ENCODE peak calls at places on chromosomes 2 and 18, in six cellular contexts. One of them, this sample, is unnamed.

GRCh38 chr2:33510589-33510968 is 34.1 kb downstream of the RASGRP3 start:
- DNase-seq in IMR-90: peak; percentile 81
- DNase-seq in trophoblast cell: no peak
- DNase-seq in neuronal stem cell: no peak
- DNase-seq in H1: no peak
- DNase-seq in mesenchymal stem cell: peak; percentile 84
- DNase-seq in this sample: no peak

GRCh38 chr2:3242747-3243369 is 134.8 kb downstream of the EIPR1 start:
- DNase-seq in IMR-90: peak; percentile 27
- DNase-seq in trophoblast cell: no peak
- DNase-seq in neuronal stem cell: no peak
- DNase-seq in H1: no peak
- DNase-seq in mesenchymal stem cell: no peak
- DNase-seq in this sample: no peak

GRCh38 chr2:12636837-12637581 is 79.7 kb upstream of the TRIB2 start:
- DNase-seq in IMR-90: peak; percentile 42
- DNase-seq in trophoblast cell: no peak
- DNase-seq in neuronal stem cell: no peak
- DNase-seq in H1: no peak
- DNase-seq in mesenchymal stem cell: peak; percentile 66
- DNase-seq in this sample: no peak

GRCh38 chr2:50746526-50746925 is 285.4 kb downstream of the NRXN1 start:
- DNase-seq in IMR-90: peak; percentile 27
- DNase-seq in trophoblast cell: no peak
- DNase-seq in neuronal stem cell: no peak
- DNase-seq in H1: peak; percentile 64
- DNase-seq in mesenchymal stem cell: peak; percentile 33
- DNase-seq in this sample: peak; percentile 44

GRCh38 chr18:76686737-76687231 is 135.6 kb upstream of the ZNF236 start:
- DNase-seq in IMR-90: peak; percentile 57
- DNase-seq in trophoblast cell: peak; percentile 8
- DNase-seq in neuronal stem cell: peak; percentile 42
- DNase-seq in H1: peak; percentile 67
- DNase-seq in mesenchymal stem cell: peak; percentile 67
- DNase-seq in this sample: peak; percentile 59

GRCh38 chr2:224819075-224819474 is 102.9 kb upstream of the CCDC195 start:
- DNase-seq in IMR-90: peak; percentile 25
- DNase-seq in trophoblast cell: no peak
- DNase-seq in neuronal stem cell: no peak
- DNase-seq in H1: no peak
- DNase-seq in mesenchymal stem cell: no peak
- DNase-seq in this sample: no peak

GRCh38 chr2:156541229-156541628 is 105.0 kb downstream of the GPD2 start:
- DNase-seq in IMR-90: no peak
- DNase-seq in trophoblast cell: no peak
- DNase-seq in neuronal stem cell: no peak
- DNase-seq in H1: no peak
- DNase-seq in mesenchymal stem cell: no peak
- DNase-seq in this sample: no peak

GRCh38 chr18:79956276-79956675 is 4.8 kb upstream of the SLC66A2 start:
- DNase-seq in IMR-90: no peak
- DNase-seq in trophoblast cell: no peak
- DNase-seq in neuronal stem cell: no peak
- DNase-seq in H1: no peak
- DNase-seq in mesenchymal stem cell: no peak
- DNase-seq in this sample: no peak

GRCh38 chr2:184554736-184555135 is 43.6 kb upstream of the ZNF804A start:
- DNase-seq in IMR-90: peak; percentile 10
- DNase-seq in trophoblast cell: no peak
- DNase-seq in neuronal stem cell: no peak
- DNase-seq in H1: no peak
- DNase-seq in mesenchymal stem cell: peak; percentile 35
- DNase-seq in this sample: no peak

GRCh38 chr2:144412727-144413126 is 107.2 kb downstream of the ZEB2 start:
- DNase-seq in IMR-90: no peak
- DNase-seq in trophoblast cell: no peak
- DNase-seq in neuronal stem cell: no peak
- DNase-seq in H1: no peak
- DNase-seq in mesenchymal stem cell: no peak
- DNase-seq in this sample: no peak

GRCh38 chr2:189057316-189057715 is 83.1 kb downstream of the COL3A1 start:
- DNase-seq in IMR-90: no peak
- DNase-seq in trophoblast cell: no peak
- DNase-seq in neuronal stem cell: no peak
- DNase-seq in H1: no peak
- DNase-seq in mesenchymal stem cell: no peak
- DNase-seq in this sample: no peak

GRCh38 chr2:99569393-99569792 is 79.6 kb upstream of the REV1 start:
- DNase-seq in IMR-90: no peak
- DNase-seq in trophoblast cell: no peak
- DNase-seq in neuronal stem cell: no peak
- DNase-seq in H1: no peak
- DNase-seq in mesenchymal stem cell: no peak
- DNase-seq in this sample: no peak

GRCh38 chr2:197740200-197740599 is 35.0 kb downstream of the MARS2 start:
- DNase-seq in IMR-90: no peak
- DNase-seq in trophoblast cell: no peak
- DNase-seq in neuronal stem cell: no peak
- DNase-seq in H1: no peak
- DNase-seq in mesenchymal stem cell: no peak
- DNase-seq in this sample: no peak

GRCh38 chr2:46311651-46312223 is 14.5 kb downstream of the EPAS1 start:
- DNase-seq in IMR-90: no peak
- DNase-seq in trophoblast cell: no peak
- DNase-seq in neuronal stem cell: no peak
- DNase-seq in H1: no peak
- DNase-seq in mesenchymal stem cell: no peak
- DNase-seq in this sample: no peak

GRCh38 chr2:133674433-133675331 is 106.4 kb upstream of the NCKAP5 start:
- DNase-seq in IMR-90: peak; percentile 90
- DNase-seq in trophoblast cell: peak; percentile 40
- DNase-seq in neuronal stem cell: peak; percentile 21
- DNase-seq in H1: peak; percentile 46
- DNase-seq in mesenchymal stem cell: peak; percentile 76
- DNase-seq in this sample: peak; percentile 43

GRCh38 chr2:33395660-33396249 is 80.7 kb upstream of the RASGRP3 start:
- DNase-seq in IMR-90: peak; percentile 59
- DNase-seq in trophoblast cell: peak; percentile 64
- DNase-seq in neuronal stem cell: no peak
- DNase-seq in H1: peak; percentile 64
- DNase-seq in mesenchymal stem cell: peak; percentile 62
- DNase-seq in this sample: no peak

GRCh38 chr18:22667616-22668422 is 250.1 kb upstream of the CTAGE1 start:
- DNase-seq in IMR-90: peak; percentile 99
- DNase-seq in trophoblast cell: no peak
- DNase-seq in neuronal stem cell: no peak
- DNase-seq in H1: no peak
- DNase-seq in mesenchymal stem cell: peak; percentile 85
- DNase-seq in this sample: no peak

GRCh38 chr2:21095178-21095577 is 28.6 kb upstream of the TDRD15 start:
- DNase-seq in IMR-90: no peak
- DNase-seq in trophoblast cell: no peak
- DNase-seq in neuronal stem cell: no peak
- DNase-seq in H1: no peak
- DNase-seq in mesenchymal stem cell: no peak
- DNase-seq in this sample: no peak

GRCh38 chr2:123061534-123061933 is 963.6 kb upstream of the CNTNAP5 start:
- DNase-seq in IMR-90: no peak
- DNase-seq in trophoblast cell: no peak
- DNase-seq in neuronal stem cell: peak; percentile 69
- DNase-seq in H1: no peak
- DNase-seq in mesenchymal stem cell: no peak
- DNase-seq in this sample: no peak

GRCh38 chr18:54284967-54285785 is 15.9 kb downstream of the POLI start:
- DNase-seq in IMR-90: peak; percentile 75
- DNase-seq in trophoblast cell: peak; percentile 44
- DNase-seq in neuronal stem cell: no peak
- DNase-seq in H1: no peak
- DNase-seq in mesenchymal stem cell: peak; percentile 74
- DNase-seq in this sample: no peak

GRCh38 chr2:240319855-240320560 is 115.5 kb upstream of the GPC1 start:
- DNase-seq in IMR-90: peak; percentile 97
- DNase-seq in trophoblast cell: no peak
- DNase-seq in neuronal stem cell: no peak
- DNase-seq in H1: no peak
- DNase-seq in mesenchymal stem cell: peak; percentile 76
- DNase-seq in this sample: no peak
- H3K14ac ChIP-seq in IMR-90: peak overlapping the region; percentile 47
- H3K14ac ChIP-seq in trophoblast cell: no peak overlapping the region
- H3K14ac ChIP-seq in neuronal stem cell: peak overlapping the region; percentile 57
- H3K14ac ChIP-seq in H1: no peak overlapping the region
- H3K14ac ChIP-seq in mesenchymal stem cell: peak overlapping the region; percentile 11
- H3K14ac ChIP-seq in this sample: peak overlapping the region; percentile 44

DNA sequence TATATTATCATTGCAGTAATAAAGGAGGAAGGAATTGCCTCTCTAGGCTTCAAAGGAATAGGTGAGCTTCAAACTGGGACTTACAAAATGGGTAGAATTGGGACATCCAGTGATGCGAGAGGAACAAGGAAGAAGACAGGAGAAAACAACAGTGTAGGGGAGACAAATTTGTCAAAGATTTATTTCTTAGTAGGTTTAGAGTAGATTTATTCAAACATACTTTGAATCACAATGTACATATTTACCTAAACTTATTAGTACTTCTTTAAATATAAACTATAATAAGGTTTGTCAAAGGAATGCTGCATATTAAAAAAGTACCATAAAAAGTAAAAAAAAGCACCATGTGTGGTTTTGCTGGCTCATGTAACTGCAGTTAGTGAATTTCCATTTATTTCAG is 161.4 kb upstream of the CDH2 start:
- DNase-seq in IMR-90: no peak
- DNase-seq in trophoblast cell: no peak
- DNase-seq in neuronal stem cell: no peak
- DNase-seq in H1: no peak
- DNase-seq in mesenchymal stem cell: no peak
- DNase-seq in this sample: no peak
- H3K14ac ChIP-seq in IMR-90: no peak overlapping the region
- H3K14ac ChIP-seq in trophoblast cell: no peak overlapping the region
- H3K14ac ChIP-seq in neuronal stem cell: no peak overlapping the region
- H3K14ac ChIP-seq in H1: no peak overlapping the region
- H3K14ac ChIP-seq in mesenchymal stem cell: no peak overlapping the region
- H3K14ac ChIP-seq in this sample: no peak overlapping the region

GRCh38 chr2:238887616-238888015 is 39.7 kb downstream of the TWIST2 start:
- DNase-seq in IMR-90: no peak
- DNase-seq in trophoblast cell: no peak
- DNase-seq in neuronal stem cell: no peak
- DNase-seq in H1: no peak
- DNase-seq in mesenchymal stem cell: no peak
- DNase-seq in this sample: no peak
- H3K14ac ChIP-seq in IMR-90: no peak overlapping the region
- H3K14ac ChIP-seq in trophoblast cell: no peak overlapping the region
- H3K14ac ChIP-seq in neuronal stem cell: no peak overlapping the region
- H3K14ac ChIP-seq in H1: no peak overlapping the region
- H3K14ac ChIP-seq in mesenchymal stem cell: no peak overlapping the region
- H3K14ac ChIP-seq in this sample: no peak overlapping the region

GRCh38 chr2:204174034-204174433 is 237.5 kb downstream of the ICOS start:
- DNase-seq in IMR-90: no peak
- DNase-seq in trophoblast cell: no peak
- DNase-seq in neuronal stem cell: no peak
- DNase-seq in H1: no peak
- DNase-seq in mesenchymal stem cell: no peak
- DNase-seq in this sample: no peak
- H3K14ac ChIP-seq in IMR-90: no peak overlapping the region
- H3K14ac ChIP-seq in trophoblast cell: no peak overlapping the region
- H3K14ac ChIP-seq in neuronal stem cell: no peak overlapping the region
- H3K14ac ChIP-seq in H1: no peak overlapping the region
- H3K14ac ChIP-seq in mesenchymal stem cell: no peak overlapping the region
- H3K14ac ChIP-seq in this sample: no peak overlapping the region

GRCh38 chr2:98441706-98442450 is 2.8 kb upstream of the INPP4A start:
- DNase-seq in IMR-90: no peak
- DNase-seq in trophoblast cell: no peak
- DNase-seq in neuronal stem cell: no peak
- DNase-seq in H1: no peak
- DNase-seq in mesenchymal stem cell: no peak
- DNase-seq in this sample: no peak
- H3K14ac ChIP-seq in IMR-90: no peak overlapping the region
- H3K14ac ChIP-seq in trophoblast cell: no peak overlapping the region
- H3K14ac ChIP-seq in neuronal stem cell: no peak overlapping the region
- H3K14ac ChIP-seq in H1: no peak overlapping the region
- H3K14ac ChIP-seq in mesenchymal stem cell: no peak overlapping the region
- H3K14ac ChIP-seq in this sample: no peak overlapping the region

GRCh38 chr18:3948958-3949357 is 499.0 kb downstream of the TGIF1 start:
- DNase-seq in IMR-90: no peak
- DNase-seq in trophoblast cell: no peak
- DNase-seq in neuronal stem cell: no peak
- DNase-seq in H1: no peak
- DNase-seq in mesenchymal stem cell: no peak
- DNase-seq in this sample: no peak
- H3K14ac ChIP-seq in IMR-90: no peak overlapping the region
- H3K14ac ChIP-seq in trophoblast cell: no peak overlapping the region
- H3K14ac ChIP-seq in neuronal stem cell: no peak overlapping the region
- H3K14ac ChIP-seq in H1: no peak overlapping the region
- H3K14ac ChIP-seq in mesenchymal stem cell: no peak overlapping the region
- H3K14ac ChIP-seq in this sample: no peak overlapping the region

DNA sequence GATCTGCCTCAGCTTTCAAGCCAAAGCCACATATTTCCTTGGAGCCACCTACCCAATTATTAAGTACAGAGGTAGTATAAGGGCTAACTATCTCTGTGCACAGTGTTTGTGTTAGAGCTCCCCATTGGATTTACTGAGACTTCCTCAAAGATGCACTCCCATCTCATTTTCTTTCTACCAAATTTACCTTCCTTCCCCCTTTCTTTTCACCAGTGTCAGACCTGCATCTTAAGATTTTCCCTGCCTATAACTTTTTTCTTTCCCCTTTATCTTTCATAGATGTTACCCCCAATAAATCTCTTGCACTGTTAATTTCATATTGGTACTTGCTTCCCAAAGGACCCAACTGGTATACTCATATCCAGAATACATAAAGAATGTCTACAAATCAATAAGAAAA is 5.9 kb upstream of the REL start:
- DNase-seq in IMR-90: no peak
- DNase-seq in trophoblast cell: no peak
- DNase-seq in neuronal stem cell: no peak
- DNase-seq in H1: no peak
- DNase-seq in mesenchymal stem cell: no peak
- DNase-seq in this sample: no peak
- H3K14ac ChIP-seq in IMR-90: no peak overlapping the region
- H3K14ac ChIP-seq in trophoblast cell: no peak overlapping the region
- H3K14ac ChIP-seq in neuronal stem cell: no peak overlapping the region
- H3K14ac ChIP-seq in H1: no peak overlapping the region
- H3K14ac ChIP-seq in mesenchymal stem cell: no peak overlapping the region
- H3K14ac ChIP-seq in this sample: no peak overlapping the region

DNA sequence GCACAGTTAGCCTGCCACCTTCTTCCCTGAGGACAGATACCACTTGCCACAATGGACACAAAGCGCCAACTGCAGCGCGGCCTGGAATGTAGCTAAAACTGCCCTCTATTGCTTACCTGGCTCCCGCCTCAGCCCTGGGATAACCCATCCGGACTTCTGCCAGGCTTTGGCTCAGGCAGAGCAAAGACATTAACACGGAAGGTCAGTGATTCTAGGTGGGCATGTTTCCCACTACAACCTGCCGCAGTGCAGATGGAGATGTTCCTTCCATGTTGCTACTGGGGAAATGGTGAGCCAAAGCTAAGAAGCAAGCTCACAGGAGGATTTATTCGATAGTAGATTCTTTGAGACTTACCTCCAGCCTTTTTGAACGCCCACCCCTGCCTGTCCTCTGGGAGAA is 74.8 kb downstream of the XDH start:
- DNase-seq in IMR-90: no peak
- DNase-seq in trophoblast cell: no peak
- DNase-seq in neuronal stem cell: no peak
- DNase-seq in H1: no peak
- DNase-seq in mesenchymal stem cell: no peak
- DNase-seq in this sample: no peak
- H3K14ac ChIP-seq in IMR-90: no peak overlapping the region
- H3K14ac ChIP-seq in trophoblast cell: no peak overlapping the region
- H3K14ac ChIP-seq in neuronal stem cell: no peak overlapping the region
- H3K14ac ChIP-seq in H1: no peak overlapping the region
- H3K14ac ChIP-seq in mesenchymal stem cell: no peak overlapping the region
- H3K14ac ChIP-seq in this sample: no peak overlapping the region